ENCODE peak calls at places on chromosomes 11 and 22, in four cellular contexts. E is mucosa of gallbladder; Z is effector memory CD8-positive, alpha-beta T cell; D is CD8-positive, alpha-beta T cell. H is an unnamed sample.

GRCh38 chr11:125750629-125751028 is 4.5 kb downstream of the PATE1 start:
- DNase-seq in E (no peak), Z (no peak), D (no peak), H (no peak)

GRCh38 chr11:118167253-118167652 is 9.2 kb downstream of the SCN2B start:
- DNase-seq in E (no peak), Z (no peak), D (no peak), H (no peak)

GRCh38 chr11:45259607-45260006 is 26.5 kb downstream of the SYT13 start:
- DNase-seq in E (peak), D (no peak), Z (no peak), H (no peak)

GRCh38 chr22:45208993-45209838 is 31.5 kb downstream of the KIAA0930 start:
- DNase-seq in Z (peak), E (no peak), D (no peak), H (peak)

GRCh38 chr11:46296520-46297448 is 19.3 kb downstream of the CREB3L1 start:
- DNase-seq in Z (no peak), E (no peak), D (no peak), H (no peak)

GRCh38 chr11:84594602-84595001 is 1032.5 kb downstream of the DLG2 start:
- DNase-seq in Z (no peak), D (no peak), E (no peak), H (no peak)

GRCh38 chr11:126060651-126061220 is 1.9 kb downstream of the CDON start:
- DNase-seq in D (no peak), Z (no peak), E (no peak), H (no peak)

GRCh38 chr22:37126882-37127281 is 17.4 kb upstream of the TMPRSS6 start:
- DNase-seq in E (no peak), Z (no peak), D (no peak), H (no peak)

GRCh38 chr22:44576311-44577260 is 78.6 kb upstream of the RTL6 start:
- DNase-seq in E (no peak), D (no peak), Z (no peak), H (no peak)

GRCh38 chr11:92131289-92131890 is 93.2 kb upstream of the FAT3 start:
- DNase-seq in E (no peak), Z (no peak), D (no peak), H (no peak)

GRCh38 chr11:99268895-99269294 is 248.1 kb downstream of the CNTN5 start:
- DNase-seq in E (peak), Z (no peak), D (no peak), H (no peak)

GRCh38 chr11:9906043-9906791 is 242.3 kb downstream of the SWAP70 start:
- DNase-seq in Z (no peak), D (no peak), E (no peak), H (no peak)

GRCh38 chr22:37753746-37754145 is 54.0 kb upstream of the GCAT start:
- DNase-seq in Z (no peak), D (no peak), E (no peak), H (no peak)

GRCh38 chr22:20243545-20244249 is 24.4 kb downstream of the RTN4R start:
- DNase-seq in Z (peak), D (peak), E (peak), H (peak)

GRCh38 chr11:83292709-83293435 is 6.7 kb upstream of the CCDC90B start:
- DNase-seq in Z (no peak), D (no peak), E (peak), H (no peak)

GRCh38 chr11:64969209-64969608 is 2.7 kb downstream of the MAJIN start:
- DNase-seq in D (no peak), Z (no peak), E (no peak), H (no peak)

GRCh38 chr22:26667140-26667539 is 9.8 kb downstream of the MIAT start:
- DNase-seq in D (no peak), E (no peak), Z (no peak), H (no peak)

GRCh38 chr22:50417544-50417943 is 57.3 kb downstream of the SBF1 start:
- DNase-seq in Z (no peak), E (no peak), D (no peak), H (no peak)

GRCh38 chr11:134599180-134599810 is 187.3 kb upstream of the B3GAT1 start:
- DNase-seq in Z (no peak), E (no peak), D (no peak), H (no peak)

GRCh38 chr11:36463781-36464180 is 46.3 kb downstream of the TRAF6 start:
- DNase-seq in D (no peak), Z (no peak), E (no peak), H (no peak)

GRCh38 chr11:3808846-3809623 is 675 bp downstream of the PGAP2 start:
- DNase-seq in Z (peak), D (peak), E (peak), H (peak)

GRCh38 chr11:123298488-123299447 is 103.7 kb upstream of the CLMP start:
- DNase-seq in Z (no peak), E (no peak), D (no peak), H (no peak)

GRCh38 chr22:21761086-21761485 is 25.5 kb upstream of the YPEL1 start:
- DNase-seq in E (no peak), Z (no peak), D (no peak), H (no peak)

GRCh38 chr22:49814856-49815255 is 12.8 kb downstream of the BRD1 start:
- DNase-seq in Z (no peak), E (no peak), D (no peak), H (no peak)

GRCh38 chr11:57568330-57568766 is 876 bp upstream of the UBE2L6 start:
- DNase-seq in D (no peak), Z (peak), E (peak), H (peak)

GRCh38 chr22:39933741-39934140 is 26.5 kb upstream of the TMA7B start:
- DNase-seq in E (no peak), Z (no peak), D (no peak), H (no peak)

GRCh38 chr11:102196816-102197215 is 86.6 kb downstream of the YAP1 start:
- DNase-seq in Z (no peak), D (no peak), E (no peak), H (no peak)

GRCh38 chr22:21102659-21103267 is 57.0 kb downstream of the LRRC74B start:
- DNase-seq in Z (peak), D (peak), E (peak), H (peak)

GRCh38 chr11:122678406-122678805 is 22.9 kb downstream of the UBASH3B start:
- DNase-seq in E (no peak), Z (no peak), D (no peak), H (no peak)

GRCh38 chr11:75204685-75205667 is 35.6 kb upstream of the TPBGL start:
- DNase-seq in Z (peak), D (peak), E (peak), H (peak)

GRCh38 chr11:119794141-119794665 is 65.2 kb upstream of the NECTIN1 start:
- DNase-seq in D (no peak), Z (no peak), E (no peak), H (no peak)

GRCh38 chr11:128745296-128746183 is 51.7 kb downstream of the FLI1 start:
- DNase-seq in E (no peak), Z (no peak), D (no peak), H (no peak)

GRCh38 chr22:37448521-37449150 is 21.4 kb upstream of the ELFN2 start:
- DNase-seq in D (no peak), Z (no peak), E (no peak), H (no peak)

GRCh38 chr11:103358251-103358650 is 249.0 kb downstream of the DYNC2H1 start:
- DNase-seq in Z (no peak), D (no peak), E (no peak), H (no peak)

GRCh38 chr11:69353696-69354544 is 60.0 kb downstream of the MYEOV start:
- DNase-seq in Z (no peak), D (no peak), E (peak), H (no peak)

GRCh38 chr11:10328314-10329090 is 23.6 kb downstream of the ADM start:
- DNase-seq in Z (no peak), D (no peak), E (no peak), H (no peak)

GRCh38 chr11:102361100-102362021 is 14.3 kb downstream of the BIRC2 start:
- DNase-seq in E (no peak), Z (peak), D (peak), H (peak)

GRCh38 chr11:69327741-69328191 is 33.8 kb downstream of the MYEOV start:
- DNase-seq in D (no peak), Z (no peak), E (no peak), H (no peak)